ENCODE peak calls at places on chromosome 7, in six cellular contexts. U, C, L, E, G and P are unnamed samples.

GRCh38 chr7:963236-964078 is 9.0 kb upstream of the ADAP1 start:
- DNase-seq in G (no peak), U (no peak), E (no peak), C (no peak), L (no peak), P (no peak)

GRCh38 chr7:122310119-122311021 is 5.8 kb upstream of the FEZF1 start:
- DNase-seq in G (no peak), E (no peak), C (no peak), U (no peak), L (no peak), P (no peak)

GRCh38 chr7:155943251-155943899 is 131.1 kb upstream of the SHH start:
- DNase-seq in U (no peak), G (no peak), C (no peak), L (no peak), E (no peak), P (no peak)

GRCh38 chr7:152462995-152463713 is 27.4 kb upstream of the KMT2C start:
- DNase-seq in C (no peak), U (peak), E (no peak), L (no peak), G (no peak), P (peak)

GRCh38 chr7:111126987-111127386 is 36.1 kb downstream of the LRRN3 start:
- DNase-seq in C (no peak), G (no peak), L (no peak), U (no peak), E (no peak), P (no peak)

GRCh38 chr7:44431091-44431608 is 59.3 kb downstream of the NUDCD3 start:
- DNase-seq in U (no peak), G (no peak), E (no peak), L (peak), C (no peak), P (peak)

GRCh38 chr7:4738711-4739527 is 36.5 kb upstream of the AP5Z1 start:
- DNase-seq in G (peak), C (no peak), L (no peak), E (no peak), U (peak), P (no peak)

GRCh38 chr7:134845461-134845860 is 66.0 kb downstream of the CALD1 start:
- DNase-seq in G (no peak), E (no peak), C (no peak), U (no peak), L (no peak), P (no peak)

GRCh38 chr7:158572000-158572828 is 15.4 kb downstream of the PTPRN2 start:
- DNase-seq in U (no peak), G (no peak), L (no peak), C (no peak), E (no peak), P (no peak)

GRCh38 chr7:150388709-150389531 is 9.8 kb downstream of the ZNF775 start:
- DNase-seq in E (no peak), L (no peak), U (peak), C (no peak), G (peak), P (peak)